ENCODE peak calls at places on chromosomes 1 and 21, in six cellular contexts. One of them, this sample, is unnamed.
A peak's percentile ranks its signal among the peaks of the same experiment; 100 is the strongest.

GRCh38 chr1:85200367-85200869 is 398 bp downstream of the SYDE2 start:
- DNase-seq in Karpas-422: no peak
- DNase-seq in tibial nerve: no peak
- DNase-seq in stomach: peak; percentile 26
- DNase-seq in A673: peak; percentile 64
- DNase-seq in thyroid gland: peak; percentile 54
- DNase-seq in this sample: peak; percentile 59

GRCh38 chr1:59592924-59593323 is 221.8 kb upstream of the HOOK1 start:
- DNase-seq in stomach: no peak
- DNase-seq in Karpas-422: no peak
- DNase-seq in thyroid gland: no peak
- DNase-seq in A673: no peak
- DNase-seq in tibial nerve: no peak
- DNase-seq in this sample: no peak

GRCh38 chr1:192936313-192937018 is 122.7 kb downstream of the UCHL5 start:
- DNase-seq in stomach: no peak
- DNase-seq in tibial nerve: no peak
- DNase-seq in thyroid gland: no peak
- DNase-seq in Karpas-422: no peak
- DNase-seq in A673: no peak
- DNase-seq in this sample: no peak

GRCh38 chr1:184755226-184756065 is 788 bp upstream of the EDEM3 start:
- DNase-seq in A673: peak; percentile 40
- DNase-seq in tibial nerve: peak; percentile 13
- DNase-seq in stomach: no peak
- DNase-seq in Karpas-422: peak; percentile 64
- DNase-seq in thyroid gland: no peak
- DNase-seq in this sample: no peak

GRCh38 chr21:39956586-39956985 is 89.3 kb downstream of the PCP4 start:
- DNase-seq in tibial nerve: no peak
- DNase-seq in Karpas-422: no peak
- DNase-seq in A673: no peak
- DNase-seq in thyroid gland: no peak
- DNase-seq in stomach: no peak
- DNase-seq in this sample: no peak

GRCh38 chr1:95124342-95124741 is 7.2 kb downstream of the TLCD4 start:
- DNase-seq in tibial nerve: no peak
- DNase-seq in Karpas-422: no peak
- DNase-seq in thyroid gland: no peak
- DNase-seq in A673: no peak
- DNase-seq in stomach: no peak
- DNase-seq in this sample: no peak

GRCh38 chr1:202135221-202135721 is 9.3 kb downstream of the ARL8A start:
- DNase-seq in thyroid gland: peak; percentile 70
- DNase-seq in stomach: peak; percentile 65
- DNase-seq in tibial nerve: peak; percentile 26
- DNase-seq in A673: peak; percentile 79
- DNase-seq in Karpas-422: peak; percentile 86
- DNase-seq in this sample: peak; percentile 67

GRCh38 chr1:165426745-165427144 is 18.2 kb downstream of the RXRG start:
- DNase-seq in A673: no peak
- DNase-seq in stomach: no peak
- DNase-seq in Karpas-422: no peak
- DNase-seq in thyroid gland: no peak
- DNase-seq in tibial nerve: no peak
- DNase-seq in this sample: no peak

GRCh38 chr21:41672543-41672915 is 94.3 kb downstream of the RIPK4 start:
- DNase-seq in tibial nerve: no peak
- DNase-seq in A673: no peak
- DNase-seq in Karpas-422: no peak
- DNase-seq in stomach: no peak
- DNase-seq in thyroid gland: no peak
- DNase-seq in this sample: no peak

GRCh38 chr1:235090406-235091069 is 38.1 kb downstream of the TOMM20 start:
- DNase-seq in tibial nerve: no peak
- DNase-seq in Karpas-422: no peak
- DNase-seq in A673: peak; percentile 42
- DNase-seq in stomach: no peak
- DNase-seq in thyroid gland: no peak
- DNase-seq in this sample: no peak

GRCh38 chr1:56433056-56433577 is 146.2 kb downstream of the PLPP3 start:
- DNase-seq in thyroid gland: no peak
- DNase-seq in stomach: no peak
- DNase-seq in A673: no peak
- DNase-seq in tibial nerve: no peak
- DNase-seq in Karpas-422: peak; percentile 59
- DNase-seq in this sample: no peak

GRCh38 chr21:34006603-34007168 is 66.7 kb upstream of the MRPS6 start:
- DNase-seq in Karpas-422: no peak
- DNase-seq in A673: no peak
- DNase-seq in tibial nerve: no peak
- DNase-seq in stomach: no peak
- DNase-seq in thyroid gland: no peak
- DNase-seq in this sample: no peak

GRCh38 chr21:34012640-34013039 is 60.7 kb upstream of the MRPS6 start:
- DNase-seq in Karpas-422: no peak
- DNase-seq in thyroid gland: no peak
- DNase-seq in tibial nerve: no peak
- DNase-seq in A673: no peak
- DNase-seq in stomach: no peak
- DNase-seq in this sample: no peak

GRCh38 chr21:34011660-34012059 is 61.7 kb upstream of the MRPS6 start:
- DNase-seq in tibial nerve: no peak
- DNase-seq in Karpas-422: no peak
- DNase-seq in thyroid gland: no peak
- DNase-seq in A673: no peak
- DNase-seq in stomach: no peak
- DNase-seq in this sample: no peak

GRCh38 chr21:34008618-34009017 is 64.8 kb upstream of the MRPS6 start:
- DNase-seq in A673: no peak
- DNase-seq in thyroid gland: no peak
- DNase-seq in stomach: no peak
- DNase-seq in Karpas-422: no peak
- DNase-seq in tibial nerve: no peak
- DNase-seq in this sample: no peak

DNA sequence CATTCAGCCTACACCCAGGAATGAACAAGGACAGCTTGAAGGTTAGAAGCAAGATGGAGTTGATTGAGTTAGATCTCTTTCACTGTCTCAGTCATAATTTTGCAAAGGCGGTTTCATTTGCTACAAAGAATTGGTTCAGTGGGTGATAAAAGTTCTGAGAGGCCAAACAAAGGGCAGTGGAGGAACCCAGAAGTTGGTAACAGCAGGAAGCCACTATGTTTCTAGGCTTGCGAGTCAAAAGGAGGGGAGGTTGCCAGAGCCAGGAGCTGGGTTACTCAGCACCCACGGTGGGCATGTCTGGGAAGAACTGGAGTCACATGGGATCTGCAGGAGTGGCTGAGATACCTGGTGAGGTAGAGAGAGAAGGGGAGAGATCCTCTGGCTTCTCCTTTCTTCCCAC is 64.2 kb upstream of the MRPS6 start:
- DNase-seq in stomach: no peak
- DNase-seq in Karpas-422: no peak
- DNase-seq in A673: no peak
- DNase-seq in tibial nerve: no peak
- DNase-seq in thyroid gland: no peak
- DNase-seq in this sample: no peak
- H3K9me3 ChIP-seq in stomach: no peaks in the 10 kb centered on the region
- H3K9me3 ChIP-seq in Karpas-422: peaks cover 4% of the 10 kb centered on the region
- H3K9me3 ChIP-seq in A673: no peaks in the 10 kb centered on the region
- H3K9me3 ChIP-seq in tibial nerve: no peaks in the 10 kb centered on the region
- H3K9me3 ChIP-seq in thyroid gland: no peaks in the 10 kb centered on the region
- H3K9me3 ChIP-seq in this sample: no peaks in the 10 kb centered on the region

DNA sequence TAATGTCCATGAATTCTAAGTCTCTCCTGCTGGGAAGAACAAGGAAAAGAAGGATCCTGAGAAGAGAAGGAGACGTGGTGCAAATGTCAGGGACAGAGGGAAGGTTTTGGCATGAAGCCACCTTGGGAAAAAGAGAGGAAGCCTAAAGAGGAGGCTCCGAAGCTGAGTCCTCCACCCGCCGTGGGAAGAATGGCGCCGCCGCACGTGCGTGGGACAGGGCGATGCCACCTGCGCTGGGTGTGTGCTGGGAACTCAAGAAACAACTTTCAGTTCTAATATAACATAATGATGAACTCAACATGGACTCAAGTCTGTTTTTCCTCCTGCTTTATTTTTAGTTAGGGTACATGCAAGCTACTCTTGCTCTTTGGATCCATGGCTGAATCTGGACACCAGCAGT is 362.3 kb upstream of the RUNX1 start:
- DNase-seq in A673: no peak
- DNase-seq in stomach: no peak
- DNase-seq in Karpas-422: no peak
- DNase-seq in tibial nerve: no peak
- DNase-seq in thyroid gland: no peak
- DNase-seq in this sample: no peak
- H3K27me3 ChIP-seq in A673: peaks cover 9% of the 10 kb centered on the region
- H3K27me3 ChIP-seq in stomach: peaks cover 10% of the 10 kb centered on the region
- H3K27me3 ChIP-seq in Karpas-422: no peaks in the 10 kb centered on the region
- H3K27me3 ChIP-seq in tibial nerve: no peaks in the 10 kb centered on the region
- H3K27me3 ChIP-seq in thyroid gland: no peaks in the 10 kb centered on the region
- H3K27me3 ChIP-seq in this sample: no peaks in the 10 kb centered on the region

GRCh38 chr1:168468822-168469221 is 75.0 kb downstream of the XCL2 start:
- DNase-seq in stomach: no peak
- DNase-seq in Karpas-422: no peak
- DNase-seq in A673: no peak
- DNase-seq in thyroid gland: no peak
- DNase-seq in tibial nerve: no peak
- DNase-seq in this sample: no peak

GRCh38 chr1:168473164-168473563 is 70.6 kb downstream of the XCL2 start:
- DNase-seq in thyroid gland: no peak
- DNase-seq in A673: no peak
- DNase-seq in Karpas-422: no peak
- DNase-seq in tibial nerve: no peak
- DNase-seq in stomach: no peak
- DNase-seq in this sample: no peak

GRCh38 chr1:168472244-168472643 is 71.6 kb downstream of the XCL2 start:
- DNase-seq in A673: no peak
- DNase-seq in tibial nerve: no peak
- DNase-seq in thyroid gland: no peak
- DNase-seq in stomach: no peak
- DNase-seq in Karpas-422: no peak
- DNase-seq in this sample: no peak

GRCh38 chr1:168469690-168470089 is 74.1 kb downstream of the XCL2 start:
- DNase-seq in thyroid gland: peak; percentile 19
- DNase-seq in Karpas-422: no peak
- DNase-seq in A673: peak; percentile 93
- DNase-seq in stomach: peak; percentile 34
- DNase-seq in tibial nerve: peak; percentile 45
- DNase-seq in this sample: peak; percentile 35

DNA sequence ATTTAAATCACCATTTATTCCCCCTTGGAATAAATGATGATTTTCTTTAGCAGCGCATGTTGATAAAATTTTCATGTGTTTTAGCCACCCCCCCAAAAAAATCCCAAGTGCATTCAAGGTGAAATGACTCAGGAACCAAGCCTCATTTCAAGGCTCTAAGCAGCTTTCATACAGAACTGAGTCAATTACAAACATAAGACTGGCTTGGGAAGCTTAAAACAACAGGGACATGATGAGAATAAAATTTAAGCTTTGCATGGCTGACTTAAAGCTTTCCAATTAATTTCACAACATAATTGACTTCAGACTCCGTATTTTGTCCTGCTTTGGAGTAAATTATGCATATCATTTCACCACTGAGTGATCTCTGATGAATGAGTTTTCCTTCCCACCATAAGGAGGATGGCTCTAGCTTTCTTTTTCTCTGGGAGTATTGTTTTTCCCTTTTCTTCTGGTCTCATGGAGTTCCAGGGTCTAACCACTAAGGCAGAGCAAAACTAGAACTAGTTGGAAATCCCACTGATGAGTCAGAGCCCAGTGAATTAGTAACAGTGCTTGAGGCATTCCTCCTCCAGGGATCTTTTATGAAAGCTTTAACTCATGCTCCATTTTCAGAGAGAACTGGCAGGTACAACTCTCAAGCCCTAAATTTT is 72.8 kb downstream of the XCL2 start:
- DNase-seq in A673: peak; percentile 85
- DNase-seq in thyroid gland: no peak
- DNase-seq in stomach: no peak
- DNase-seq in tibial nerve: no peak
- DNase-seq in Karpas-422: no peak
- DNase-seq in this sample: peak; percentile 22
- H3K4me1 ChIP-seq in A673: peaks cover 53% of the 10 kb centered on the region
- H3K4me1 ChIP-seq in thyroid gland: peaks cover 8% of the 10 kb centered on the region
- H3K4me1 ChIP-seq in stomach: no peaks in the 10 kb centered on the region
- H3K4me1 ChIP-seq in tibial nerve: peaks cover 20% of the 10 kb centered on the region
- H3K4me1 ChIP-seq in Karpas-422: no peaks in the 10 kb centered on the region
- H3K4me1 ChIP-seq in this sample: peaks cover 12% of the 10 kb centered on the region

DNA sequence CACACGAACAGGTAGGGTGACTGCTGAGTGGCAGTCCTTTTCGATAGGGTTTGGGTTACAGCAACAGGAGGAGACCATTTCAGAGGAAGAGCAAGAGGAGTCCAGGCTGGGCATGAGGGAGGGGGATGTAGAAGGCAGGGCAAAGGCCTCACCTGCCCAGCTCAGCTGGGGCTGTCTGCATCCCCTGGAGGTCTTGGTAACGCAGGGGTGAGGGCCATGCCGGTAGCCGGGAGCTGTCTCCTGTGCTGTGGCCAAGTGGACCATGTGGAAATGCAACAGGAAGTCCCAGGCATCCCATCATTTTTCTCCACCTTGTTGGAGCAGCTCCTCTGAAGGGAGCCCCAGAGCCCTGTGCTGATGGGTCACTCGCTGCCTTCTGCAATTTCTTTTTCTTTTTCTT is 105.4 kb upstream of the C1orf174 start:
- DNase-seq in tibial nerve: no peak
- DNase-seq in Karpas-422: no peak
- DNase-seq in A673: no peak
- DNase-seq in thyroid gland: no peak
- DNase-seq in stomach: no peak
- DNase-seq in this sample: no peak
- H3K9me3 ChIP-seq in tibial nerve: no peaks in the 10 kb centered on the region
- H3K9me3 ChIP-seq in Karpas-422: peaks cover 12% of the 10 kb centered on the region
- H3K9me3 ChIP-seq in A673: no peaks in the 10 kb centered on the region
- H3K9me3 ChIP-seq in thyroid gland: no peaks in the 10 kb centered on the region
- H3K9me3 ChIP-seq in stomach: no peaks in the 10 kb centered on the region
- H3K9me3 ChIP-seq in this sample: no peaks in the 10 kb centered on the region

DNA sequence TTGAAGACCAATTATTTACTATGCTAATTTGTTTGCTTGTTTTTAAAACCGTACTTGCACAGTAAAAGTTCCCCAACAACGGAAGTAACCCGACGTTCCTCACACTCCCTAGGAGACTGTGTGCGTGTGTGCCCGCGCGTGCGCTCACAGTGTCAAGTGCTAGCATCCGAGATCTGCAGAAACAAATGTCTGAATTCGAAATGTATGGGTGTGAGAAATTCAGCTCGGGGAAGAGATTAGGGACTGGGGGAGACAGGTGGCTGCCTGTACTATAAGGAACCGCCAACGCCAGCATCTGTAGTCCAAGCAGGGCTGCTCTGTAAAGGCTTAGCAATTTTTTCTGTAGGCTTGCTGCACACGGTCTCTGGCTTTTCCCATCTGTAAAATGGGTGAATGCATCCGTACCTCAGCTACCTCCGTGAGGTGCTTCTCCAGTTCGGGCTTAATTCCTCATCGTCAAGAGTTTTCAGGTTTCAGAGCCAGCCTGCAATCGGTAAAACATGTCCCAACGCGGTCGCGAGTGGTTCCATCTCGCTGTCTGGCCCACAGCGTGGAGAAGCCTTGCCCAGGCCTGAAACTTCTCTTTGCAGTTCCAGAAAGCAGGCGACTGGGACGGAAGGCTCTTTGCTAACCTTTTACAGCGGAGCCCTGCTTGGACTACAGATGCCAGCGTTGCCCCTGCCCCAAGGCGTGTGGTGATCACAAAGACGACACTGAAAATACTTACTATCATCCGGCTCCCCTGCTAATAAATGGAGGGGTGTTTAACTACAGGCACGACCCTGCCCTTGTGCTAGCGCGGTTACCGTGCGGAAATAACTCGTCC is 1.2 kb upstream of the OLIG2 start:
- DNase-seq in stomach: no peak
- DNase-seq in tibial nerve: no peak
- DNase-seq in A673: no peak
- DNase-seq in thyroid gland: no peak
- DNase-seq in Karpas-422: no peak
- DNase-seq in this sample: no peak
- H3K27me3 ChIP-seq in stomach: peaks cover 100% of the 10 kb centered on the region
- H3K27me3 ChIP-seq in tibial nerve: peaks cover 99% of the 10 kb centered on the region
- H3K27me3 ChIP-seq in A673: peaks cover 99% of the 10 kb centered on the region
- H3K27me3 ChIP-seq in thyroid gland: peaks cover 64% of the 10 kb centered on the region
- H3K27me3 ChIP-seq in Karpas-422: no peaks in the 10 kb centered on the region
- H3K27me3 ChIP-seq in this sample: no peaks in the 10 kb centered on the region

This sample was measured in body of pancreas.